ENCODE peak calls at places on chromosomes 11 and 22, in five cellular contexts. V, K, C, Z and R are unnamed samples.

GRCh38 chr11:94623120-94623735 is 56.1 kb downstream of the PIWIL4 start:
- DNase-seq in V (peak; percentile 37), K (peak; percentile 61), C (no peak), Z (peak; percentile 66), R (peak; percentile 52)

GRCh38 chr22:17853066-17853465 is 78.8 kb upstream of the BID start:
- DNase-seq in V (no peak), K (no peak), C (no peak), Z (no peak), R (no peak)

GRCh38 chr11:79274636-79275315 is 166.1 kb downstream of the TENM4 start:
- DNase-seq in V (no peak), K (no peak), C (no peak), Z (no peak), R (no peak)

GRCh38 chr22:49207008-49207775 is 620.5 kb downstream of the BRD1 start:
- DNase-seq in V (no peak), K (no peak), C (no peak), Z (no peak), R (no peak)

GRCh38 chr11:62479631-62480201 is 60.9 kb downstream of the SCGB1A1 start:
- DNase-seq in V (no peak), K (no peak), C (no peak), Z (no peak), R (no peak)

GRCh38 chr22:34414467-34415440 is 494.5 kb upstream of the LARGE1 start:
- DNase-seq in V (peak; percentile 35), K (peak; percentile 62), C (no peak), Z (peak; percentile 61), R (peak; percentile 50)

GRCh38 chr11:32060063-32060462 is 30.8 kb upstream of the RCN1 start:
- DNase-seq in V (no peak), K (no peak), C (no peak), Z (no peak), R (no peak)

GRCh38 chr11:101721270-101721669 is 137.5 kb upstream of the TRPC6 start:
- DNase-seq in V (no peak), K (no peak), C (no peak), Z (no peak), R (no peak)

GRCh38 chr11:859394-860131 is 16.9 kb downstream of the TSPAN4 start:
- DNase-seq in V (no peak), K (no peak), C (peak; percentile 74), Z (peak; percentile 83), R (no peak)

GRCh38 chr11:76288166-76288978 is 82.1 kb upstream of the WNT11 start:
- DNase-seq in V (peak; percentile 30), K (no peak), C (no peak), Z (no peak), R (peak; percentile 16)

GRCh38 chr11:66316849-66317251 is at the start of gene CD248:
- DNase-seq in V (no peak), K (peak; percentile 55), C (no peak), Z (peak; percentile 58), R (peak; percentile 45)

GRCh38 chr22:49276567-49276966 is 551.1 kb downstream of the BRD1 start:
- DNase-seq in V (no peak), K (no peak), C (no peak), Z (no peak), R (no peak)

GRCh38 chr11:76030973-76031590 is 175.2 kb downstream of the WNT11 start:
- DNase-seq in V (no peak), K (no peak), C (no peak), Z (no peak), R (no peak)

GRCh38 chr11:105181100-105181499 is 41.5 kb upstream of the CARD18 start:
- DNase-seq in V (no peak), K (no peak), C (no peak), Z (no peak), R (no peak)

GRCh38 chr11:27468209-27468608 is 4.4 kb downstream of the LGR4 start:
- DNase-seq in V (no peak), K (no peak), C (no peak), Z (no peak), R (no peak)

GRCh38 chr22:38203090-38203810 is 1.5 kb downstream of the MAFF start:
- DNase-seq in V (peak; percentile 59), K (no peak), C (peak; percentile 85), Z (peak; percentile 64), R (peak; percentile 41)

GRCh38 chr22:19114984-19115552 is 7.1 kb downstream of the DGCR2 start:
- DNase-seq in V (no peak), K (no peak), C (no peak), Z (no peak), R (no peak)

GRCh38 chr11:72239296-72239848 is 4.6 kb downstream of the PHOX2A start:
- DNase-seq in V (peak; percentile 37), K (peak; percentile 31), C (peak; percentile 82), Z (no peak), R (no peak)

GRCh38 chr11:35257287-35257686 is 118.3 kb downstream of the CD44 start:
- DNase-seq in V (no peak), K (no peak), C (no peak), Z (no peak), R (no peak)

GRCh38 chr11:47716692-47717091 is 1.5 kb upstream of the AGBL2 start:
- DNase-seq in V (no peak), K (no peak), C (no peak), Z (no peak), R (no peak)